ENCODE peak calls at places on chromosomes 11 and 22, in four cellular contexts. H is fibroblast of the aortic adventitia, P is cardiac muscle cell, J is HCT116. U is an unnamed sample.

GRCh38 chr22:24071686-24072085 is 60.6 kb downstream of the CABIN1 start:
- DNase-seq in H (no peak), P (no peak), J (no peak), U (no peak)

GRCh38 chr11:130051077-130051476 is 18.6 kb upstream of the APLP2 start:
- DNase-seq in H (peak; percentile 75), P (peak; percentile 59), J (no peak), U (peak; percentile 63)

GRCh38 chr11:87832216-87832615 is 343.0 kb downstream of the RAB38 start:
- DNase-seq in H (no peak), P (no peak), J (no peak), U (no peak)

GRCh38 chr11:20839231-20839630 is 169.8 kb downstream of the NELL1 start:
- DNase-seq in H (no peak), P (no peak), J (no peak), U (no peak)

GRCh38 chr11:114082415-114082748 is 22.9 kb downstream of the ZBTB16 start:
- DNase-seq in H (no peak), P (peak; percentile 79), J (no peak), U (peak; percentile 66)

GRCh38 chr11:132123854-132124835 is 753.7 kb downstream of the NTM start:
- DNase-seq in H (no peak), P (no peak), J (no peak), U (no peak)

GRCh38 chr22:35638408-35638807 is 9.8 kb upstream of the APOL6 start:
- DNase-seq in H (peak; percentile 95), P (peak; percentile 90), J (no peak), U (peak; percentile 92)

GRCh38 chr11:29018631-29019030 is 910.4 kb downstream of the METTL15 start:
- DNase-seq in H (peak; percentile 91), P (peak; percentile 90), J (no peak), U (peak; percentile 57)

GRCh38 chr22:42622061-42622710 is 7.5 kb upstream of the POLDIP3 start:
- DNase-seq in H (no peak), P (no peak), J (no peak), U (no peak)

GRCh38 chr11:123351375-123351774 is 78.7 kb upstream of the GRAMD1B start:
- DNase-seq in H (no peak), P (peak; percentile 44), J (no peak), U (no peak)

GRCh38 chr22:50027639-50028537 is 15.3 kb upstream of the IL17REL start:
- DNase-seq in H (no peak), P (no peak), J (no peak), U (no peak)

GRCh38 chr11:100739636-100740035 is 52.5 kb downstream of the ARHGAP42 start:
- DNase-seq in H (peak; percentile 73), P (peak; percentile 94), J (peak; percentile 61), U (peak; percentile 85)

GRCh38 chr22:23285734-23286133 is 105.4 kb downstream of the BCR start:
- DNase-seq in H (no peak), P (peak; percentile 29), J (no peak), U (no peak)

GRCh38 chr22:31122532-31123291 is at the start of gene INPP5J:
- DNase-seq in H (peak; percentile 37), P (peak; percentile 60), J (peak; percentile 44), U (peak; percentile 36)

GRCh38 chr11:62013266-62014157 is 46.1 kb upstream of the FTH1 start:
- DNase-seq in H (peak; percentile 63), P (peak; percentile 32), J (no peak), U (no peak)

GRCh38 chr11:77269484-77270123 is 31.9 kb downstream of the GDPD4 start:
- DNase-seq in H (no peak), P (no peak), J (no peak), U (peak; percentile 68)

GRCh38 chr11:128204898-128205297 is 382.5 kb downstream of the ETS1 start:
- DNase-seq in H (no peak), P (no peak), J (no peak), U (no peak)

DNA sequence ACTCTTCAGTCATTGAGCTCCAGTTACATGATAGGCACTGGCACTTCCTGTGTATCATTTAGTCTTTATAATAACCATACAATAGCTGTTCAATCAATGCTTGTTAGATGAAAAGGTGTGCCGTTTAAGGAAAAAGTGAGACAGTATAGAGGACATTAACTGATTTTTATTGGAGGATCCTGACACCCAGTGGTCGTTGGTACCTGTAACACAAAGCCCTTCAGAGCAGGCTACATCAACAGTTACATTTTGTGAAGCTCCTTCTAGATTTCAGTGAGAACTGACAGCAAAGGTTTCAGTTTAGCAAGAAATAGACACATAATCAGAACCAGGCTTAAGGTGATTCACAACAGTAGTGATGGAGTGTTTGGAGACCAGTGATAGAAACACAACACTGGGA is 44.2 kb downstream of the CCDC81 start:
- DNase-seq in H (peak; percentile 37), P (no peak), J (no peak), U (peak; percentile 29)
- TF ChIP-seq CTCF in H (peak; percentile 20), P (no peak), J (no peak), U (peak; percentile 27)

GRCh38 chr22:37163096-37163489 is 13.4 kb upstream of the IL2RB start:
- DNase-seq in H (no peak), P (no peak), J (no peak), U (no peak)

GRCh38 chr22:37163618-37164534 is 14.2 kb upstream of the IL2RB start:
- DNase-seq in H (no peak), P (no peak), J (no peak), U (no peak)

GRCh38 chr22:37161442-37161841 is 11.7 kb upstream of the IL2RB start:
- DNase-seq in H (no peak), P (no peak), J (peak; percentile 23), U (peak; percentile 26)

GRCh38 chr22:37164535-37164887 is 14.8 kb upstream of the IL2RB start:
- DNase-seq in H (no peak), P (no peak), J (no peak), U (no peak)

GRCh38 chr22:37162221-37163095 is 12.7 kb upstream of the IL2RB start:
- DNase-seq in H (no peak), P (no peak), J (no peak), U (no peak)
- TF ChIP-seq CTCF in H (no peak), P (no peak), J (no peak), U (no peak)

GRCh38 chr11:108111126-108111525 is 10.2 kb upstream of the ACAT1 start:
- DNase-seq in H (no peak), P (no peak), J (no peak), U (no peak)
- TF ChIP-seq CTCF in H (no peak), P (no peak), J (no peak), U (no peak)

GRCh38 chr11:108966206-108966605 is 301.3 kb downstream of the DDX10 start:
- DNase-seq in H (peak; percentile 23), P (no peak), J (no peak), U (no peak)

GRCh38 chr11:108973402-108974119 is 308.7 kb downstream of the DDX10 start:
- DNase-seq in H (peak; percentile 79), P (peak; percentile 82), J (no peak), U (peak; percentile 86)

GRCh38 chr11:108967571-108967970 is 302.7 kb downstream of the DDX10 start:
- DNase-seq in H (peak; percentile 87), P (no peak), J (no peak), U (no peak)

GRCh38 chr11:108966978-108967377 is 302.1 kb downstream of the DDX10 start:
- DNase-seq in H (no peak), P (no peak), J (no peak), U (no peak)

DNA sequence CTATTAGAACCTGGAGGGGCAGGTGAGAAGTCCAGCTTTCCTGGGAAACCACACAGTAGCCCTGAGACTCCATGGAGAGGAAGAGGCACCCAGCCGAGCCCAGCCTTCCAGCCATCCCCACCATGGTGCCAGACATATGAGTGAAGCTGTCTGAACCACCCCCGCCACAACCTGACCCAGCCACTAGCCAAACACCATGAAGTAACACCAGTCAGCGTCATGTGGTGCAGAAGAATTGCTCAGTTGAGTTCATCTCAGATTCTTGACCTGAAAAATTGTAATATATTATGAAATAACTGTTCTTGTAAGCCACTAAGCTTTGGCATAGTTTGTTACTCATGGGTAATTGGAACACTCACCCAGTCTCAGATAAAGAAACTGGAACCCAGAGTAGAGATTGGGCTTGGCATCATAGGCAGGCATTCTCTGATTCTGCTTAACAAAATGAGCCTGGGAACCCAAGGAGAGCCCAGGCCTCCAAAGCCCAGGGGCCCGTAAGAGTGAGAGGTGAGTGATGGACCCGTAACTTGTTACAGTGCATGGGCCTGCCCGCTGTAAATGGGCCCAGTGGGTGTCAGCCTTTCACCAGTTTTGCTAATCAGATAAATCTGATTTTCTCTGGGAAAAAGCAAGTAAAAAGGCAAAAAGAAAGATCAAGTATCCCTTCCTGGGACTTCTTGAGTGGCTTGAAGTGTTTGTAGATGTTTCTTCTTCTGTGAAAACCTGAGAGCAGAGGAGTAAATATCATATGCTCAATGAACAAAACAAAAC is 305.5 kb downstream of the DDX10 start:
- DNase-seq in H (peak; percentile 60), P (peak; percentile 43), J (no peak), U (peak; percentile 40)
- TF ChIP-seq CTCF in H (no peak), P (no peak), J (no peak), U (no peak)

GRCh38 chr11:67498544-67498972 is 6.6 kb downstream of the PITPNM1 start:
- DNase-seq in H (no peak), P (no peak), J (no peak), U (no peak)

GRCh38 chr11:67500818-67501584 is 4.2 kb downstream of the PITPNM1 start:
- DNase-seq in H (no peak), P (no peak), J (no peak), U (no peak)

GRCh38 chr11:67497656-67498291 is 7.4 kb downstream of the PITPNM1 start:
- DNase-seq in H (no peak), P (no peak), J (no peak), U (no peak)

GRCh38 chr11:67501854-67502253 is 3.3 kb downstream of the PITPNM1 start:
- DNase-seq in H (no peak), P (no peak), J (no peak), U (no peak)

DNA sequence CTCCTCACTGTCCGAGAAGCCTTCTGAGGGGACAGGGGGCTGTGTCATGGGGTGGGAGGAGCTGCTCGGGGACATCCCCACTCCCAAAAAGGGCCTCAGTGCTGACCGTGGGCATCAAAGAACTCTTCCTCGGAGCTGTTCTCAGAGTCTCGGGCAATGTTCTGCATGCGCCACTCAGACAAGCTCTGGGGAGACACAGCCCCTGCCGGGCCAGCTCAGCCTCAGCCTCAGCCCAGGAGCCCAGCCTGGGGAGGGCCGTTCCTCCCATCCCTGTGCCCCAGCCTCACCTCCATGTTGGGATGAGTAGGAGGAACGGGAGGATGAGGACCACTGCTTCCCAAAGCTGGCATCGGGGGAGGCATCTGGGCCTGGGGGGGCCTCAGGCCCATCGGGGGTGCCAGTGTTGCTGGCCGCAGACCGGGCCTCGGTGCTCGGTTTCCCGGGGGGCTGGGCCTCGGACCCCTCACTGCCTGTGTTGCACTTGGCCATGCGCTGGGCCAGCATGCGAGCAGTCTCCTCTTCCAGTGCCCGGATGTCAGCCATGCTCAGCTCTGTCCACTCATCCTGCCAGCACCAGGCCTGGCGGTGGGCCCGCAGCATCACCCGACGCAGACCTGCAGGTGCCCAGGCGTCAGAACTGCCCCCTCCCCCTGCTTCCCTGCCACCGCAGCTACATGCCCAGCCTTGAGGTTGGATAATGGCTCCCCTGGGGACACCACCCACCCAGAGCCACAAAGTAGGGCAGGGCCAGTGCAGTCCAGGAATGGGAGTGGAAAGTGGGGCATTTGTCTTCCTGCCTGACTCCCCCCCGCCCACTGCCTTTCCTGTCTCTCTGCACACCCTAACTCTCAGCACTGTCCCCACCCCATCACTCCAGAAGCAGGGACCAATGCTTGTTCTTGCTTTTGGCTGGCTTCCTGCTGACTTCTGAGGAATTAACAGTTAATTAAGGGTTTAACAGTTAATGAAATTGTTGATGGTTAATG is 5.1 kb downstream of the PITPNM1 start:
- DNase-seq in H (no peak), P (no peak), J (no peak), U (no peak)
- TF ChIP-seq CTCF in H (no peak), P (no peak), J (no peak), U (no peak)